ENCODE peak calls at places on chromosomes 1 and 21, in five cellular contexts. X, F, W, O and V are unnamed samples.

GRCh38 chr1:182054698-182055326 is 6.7 kb downstream of the ZNF648 start:
- DNase-seq in X (peak), F (no peak), W (no peak), O (peak), V (peak)

GRCh38 chr21:26032263-26032662 is 138.3 kb downstream of the APP start:
- DNase-seq in X (no peak), F (no peak), W (no peak), O (no peak), V (no peak)

GRCh38 chr1:54009406-54009805 is 8.6 kb downstream of the LDLRAD1 start:
- DNase-seq in X (no peak), F (no peak), W (no peak), O (no peak), V (peak)

GRCh38 chr1:179091691-179092165 is 9.9 kb downstream of the TOR3A start:
- DNase-seq in X (peak), F (no peak), W (no peak), O (no peak), V (peak)

GRCh38 chr1:205454903-205455335 is 926 bp downstream of the BLACAT1 start:
- DNase-seq in X (no peak), F (no peak), W (no peak), O (no peak), V (no peak)

GRCh38 chr1:109763646-109764415 is at the start of gene EPS8L3:
- DNase-seq in X (no peak), F (no peak), W (no peak), O (no peak), V (no peak)

GRCh38 chr1:40662151-40662550 is 3.3 kb downstream of the RIMS3 start:
- DNase-seq in X (no peak), F (no peak), W (no peak), O (no peak), V (no peak)

GRCh38 chr21:43322805-43323204 is 104.1 kb downstream of the SIK1 start:
- DNase-seq in X (no peak), F (no peak), W (no peak), O (no peak), V (no peak)

GRCh38 chr1:110508038-110508437 is 10.9 kb downstream of the KCNA10 start:
- DNase-seq in X (peak), F (no peak), W (no peak), O (no peak), V (peak)

GRCh38 chr1:93323185-93323820 is 22.4 kb upstream of the DR1 start:
- DNase-seq in X (no peak), F (no peak), W (no peak), O (no peak), V (no peak)

GRCh38 chr1:25006770-25007169 is 76.7 kb upstream of the RUNX3 start:
- DNase-seq in X (no peak), F (no peak), W (peak), O (no peak), V (no peak)

GRCh38 chr1:242140871-242141270 is 142.0 kb upstream of the MAP1LC3C start:
- DNase-seq in X (no peak), F (no peak), W (no peak), O (no peak), V (peak)

GRCh38 chr1:171251741-171252300 is 3.5 kb downstream of the FMO1 start:
- DNase-seq in X (peak), F (no peak), W (peak), O (no peak), V (no peak)

GRCh38 chr21:41779659-41780058 is 12.8 kb upstream of the RIPK4 start:
- DNase-seq in X (no peak), F (no peak), W (peak), O (no peak), V (no peak)

GRCh38 chr1:51956528-51957509 is 33.7 kb downstream of the RAB3B start:
- DNase-seq in X (peak), F (no peak), W (peak), O (no peak), V (peak)

GRCh38 chr1:35369922-35370671 is 101.6 kb downstream of the ZMYM4 start:
- DNase-seq in X (peak), F (no peak), W (no peak), O (no peak), V (peak)

GRCh38 chr1:225544283-225544682 is 108.6 kb downstream of the ENAH start:
- DNase-seq in X (no peak), F (no peak), W (no peak), O (no peak), V (no peak)

GRCh38 chr1:39266269-39266668 is 61.8 kb downstream of the MACF1 start:
- DNase-seq in X (peak), F (no peak), W (peak), O (no peak), V (no peak)

GRCh38 chr1:234666206-234666605 is 56.2 kb upstream of the IRF2BP2 start:
- DNase-seq in X (no peak), F (no peak), W (no peak), O (no peak), V (no peak)

GRCh38 chr21:23083242-23083641 is 2085.0 kb downstream of the NCAM2 start:
- DNase-seq in X (no peak), F (no peak), W (no peak), O (no peak), V (no peak)

GRCh38 chr21:27298465-27298864 is 331.6 kb upstream of the ADAMTS5 start:
- DNase-seq in X (no peak), F (no peak), W (no peak), O (no peak), V (no peak)

GRCh38 chr1:83418558-83418957 is 580.4 kb downstream of the TTLL7 start:
- DNase-seq in X (no peak), F (no peak), W (no peak), O (no peak), V (no peak)

GRCh38 chr1:246117066-246117791 is 389.9 kb downstream of the SMYD3 start:
- DNase-seq in X (peak), F (no peak), W (peak), O (peak), V (peak)

GRCh38 chr1:204885288-204885711 is 14.6 kb downstream of the NFASC start:
- DNase-seq in X (peak), F (no peak), W (no peak), O (no peak), V (peak)

GRCh38 chr1:89274431-89274857 is 1.8 kb upstream of the GBP5 start:
- DNase-seq in X (peak), F (no peak), W (no peak), O (no peak), V (peak)

GRCh38 chr1:241837413-241837812 is 10.6 kb upstream of the EXO1 start:
- DNase-seq in X (no peak), F (no peak), W (no peak), O (no peak), V (no peak)

GRCh38 chr1:20426923-20427322 is 59.1 kb downstream of the CAMK2N1 start:
- DNase-seq in X (peak), F (no peak), W (no peak), O (no peak), V (peak)

GRCh38 chr1:71796044-71796443 is 486.3 kb downstream of the NEGR1 start:
- DNase-seq in X (no peak), F (no peak), W (peak), O (no peak), V (no peak)

GRCh38 chr1:61270761-61271411 is 188.5 kb downstream of the NFIA start:
- DNase-seq in X (no peak), F (no peak), W (no peak), O (no peak), V (no peak)

GRCh38 chr1:54558434-54559030 is 10.5 kb downstream of the ACOT11 start:
- DNase-seq in X (no peak), F (no peak), W (no peak), O (no peak), V (no peak)

GRCh38 chr1:208132287-208132882 is 111.8 kb downstream of the PLXNA2 start:
- DNase-seq in X (peak), F (no peak), W (peak), O (peak), V (peak)

GRCh38 chr1:88330201-88330600 is 353.9 kb upstream of the PKN2 start:
- DNase-seq in X (no peak), F (no peak), W (no peak), O (no peak), V (no peak)

GRCh38 chr1:62407398-62408009 is 29.3 kb upstream of the USP1 start:
- DNase-seq in X (peak), F (no peak), W (peak), O (no peak), V (peak)

GRCh38 chr1:30412241-30413110 is 310.9 kb downstream of the MATN1 start:
- DNase-seq in X (peak), F (no peak), W (no peak), O (no peak), V (peak)

GRCh38 chr1:5688479-5689077 is 303.6 kb downstream of the NPHP4 start:
- DNase-seq in X (no peak), F (no peak), W (no peak), O (no peak), V (no peak)

GRCh38 chr1:150281221-150281757 is 1.1 kb upstream of the CIART start:
- DNase-seq in X (peak), F (no peak), W (peak), O (peak), V (peak)

GRCh38 chr1:62263006-62263812 is 56.0 kb downstream of the KANK4 start:
- DNase-seq in X (no peak), F (no peak), W (no peak), O (no peak), V (no peak)

GRCh38 chr1:13809461-13810159 is 109.6 kb downstream of the PRDM2 start:
- DNase-seq in X (no peak), F (no peak), W (no peak), O (no peak), V (no peak)